ENCODE peak calls at places on chromosomes 4 and X, in four cellular contexts. E, U, H and D are unnamed samples.

GRCh38 chrX:117892469-117892868 is 224.1 kb downstream of the KLHL13 start:
- DNase-seq in E (no peak), U (no peak), H (no peak), D (no peak)

GRCh38 chrX:11336201-11336600 is 43.0 kb downstream of the AMELX start:
- DNase-seq in E (no peak), U (no peak), H (no peak), D (no peak)

GRCh38 chr4:118997601-118998000 is 108.9 kb downstream of the SYNPO2 start:
- DNase-seq in E (no peak), U (no peak), H (no peak), D (no peak)

GRCh38 chrX:1165535-1166196 is 46.8 kb downstream of the CRLF2 start:
- DNase-seq in E (no peak), U (no peak), H (no peak), D (no peak)

GRCh38 chr4:85966308-85966882 is 393.5 kb downstream of the MAPK10 start:
- DNase-seq in E (no peak), U (no peak), H (no peak), D (no peak)

GRCh38 chr4:165312506-165312905 is 15.0 kb upstream of the MSMO1 start:
- DNase-seq in E (no peak), U (no peak), H (no peak), D (no peak)

GRCh38 chr4:113355550-113356371 is 306.3 kb downstream of the ANK2 start:
- DNase-seq in E (no peak), U (peak; percentile 69), H (peak; percentile 49), D (peak; percentile 21)

GRCh38 chr4:11710484-11710883 is 281.8 kb upstream of the HS3ST1 start:
- DNase-seq in E (no peak), U (no peak), H (no peak), D (no peak)

GRCh38 chr4:184252136-184253071 is 34.7 kb upstream of the ENPP6 start:
- DNase-seq in E (no peak), U (no peak), H (no peak), D (no peak)

GRCh38 chrX:79366888-79367749 is at the start of gene ITM2A:
- DNase-seq in E (no peak), U (no peak), H (peak; percentile 52), D (peak; percentile 37)